ENCODE peak calls at places on chromosome 3, in eight cellular contexts. C is aorta; Z is body of pancreas; G is left ventricle myocardium inferior; V is naive thymus-derived CD4-positive, alpha-beta T cell; S is pancreas; H is PC-9; E is cardiac muscle cell. Q is an unnamed sample. For H3K4me1, the result is how much of the 10 kb centered on the place peaks cover.

GRCh38 chr3:59138966-59139365 is 89.1 kb upstream of the CFAP20DC start:
- DNase-seq in C (no peak), Z (no peak), G (no peak), V (no peak), S (no peak), H (no peak), E (no peak), Q (no peak)

GRCh38 chr3:188890572-188891270 is 281.1 kb upstream of the TPRG1 start:
- DNase-seq in C (no peak), Z (no peak), G (no peak), V (no peak), S (no peak), H (no peak), E (peak), Q (peak)

GRCh38 chr3:133949438-133949837 is 53.8 kb upstream of the RAB6B start:
- DNase-seq in C (no peak), Z (no peak), G (no peak), V (no peak), S (no peak), H (no peak), E (peak), Q (peak)

GRCh38 chr3:27729748-27730611 is 7.9 kb upstream of the EOMES start:
- DNase-seq in C (no peak), Z (no peak), G (no peak), V (no peak), S (no peak), H (no peak), E (peak), Q (no peak)

GRCh38 chr3:77319711-77320110 is 279.8 kb downstream of the ROBO2 start:
- DNase-seq in C (no peak), Z (no peak), G (no peak), V (no peak), S (no peak), H (no peak), E (peak), Q (peak)

GRCh38 chr3:126476166-126476975 is 680 bp upstream of the ZXDC start:
- DNase-seq in C (peak), Z (peak), G (no peak), V (no peak), S (peak), H (peak), E (peak), Q (peak)

GRCh38 chr3:171811059-171811912 is 1.0 kb upstream of the PLD1 start:
- DNase-seq in C (no peak), Z (no peak), G (no peak), V (no peak), S (no peak), H (no peak), E (peak), Q (peak)

GRCh38 chr3:46632792-46633191 is 20.5 kb downstream of the FAM240A start:
- DNase-seq in C (no peak), Z (no peak), G (no peak), V (no peak), S (no peak), H (no peak), E (peak), Q (no peak)

GRCh38 chr3:26078539-26078938 is 288.6 kb downstream of the OXSM start:
- DNase-seq in C (no peak), Z (no peak), G (no peak), V (no peak), S (no peak), H (no peak), E (no peak), Q (no peak)

GRCh38 chr3:69649713-69650419 is 89.4 kb upstream of the MITF start:
- DNase-seq in C (no peak), Z (no peak), G (no peak), V (no peak), S (no peak), H (no peak), E (peak), Q (no peak)

GRCh38 chr3:38029400-38030125 is at the start of gene PLCD1:
- DNase-seq in C (peak), Z (peak), G (peak), V (no peak), S (peak), H (peak), E (peak), Q (no peak)

GRCh38 chr3:48143977-48144376 is 44.2 kb downstream of the CDC25A start:
- DNase-seq in C (no peak), Z (no peak), G (no peak), V (no peak), S (no peak), H (no peak), E (no peak), Q (no peak)

GRCh38 chr3:4421121-4421520 is 45.9 kb downstream of the SUMF1 start:
- DNase-seq in C (no peak), Z (no peak), G (no peak), V (no peak), S (no peak), H (no peak), E (peak), Q (no peak)

GRCh38 chr3:52108302-52109232 is 45.7 kb downstream of the POC1A start:
- DNase-seq in C (peak), Z (no peak), G (peak), V (no peak), S (no peak), H (no peak), E (peak), Q (no peak)

GRCh38 chr3:53046171-53047170 is 598 bp upstream of the SFMBT1 start:
- DNase-seq in C (peak), Z (peak), G (peak), V (peak), S (peak), H (peak), E (peak), Q (peak)

GRCh38 chr3:133578548-133579191 is 5.2 kb downstream of the CDV3 start:
- DNase-seq in C (no peak), Z (no peak), G (no peak), V (no peak), S (no peak), H (no peak), E (peak), Q (peak)

GRCh38 chr3:118478706-118479276 is 555.9 kb downstream of the IGSF11 start:
- DNase-seq in C (no peak), Z (no peak), G (no peak), V (no peak), S (no peak), H (peak), E (no peak), Q (no peak)

GRCh38 chr3:158678687-158679086 is 6.2 kb upstream of the LXN start:
- DNase-seq in C (no peak), Z (no peak), G (no peak), V (no peak), S (no peak), H (no peak), E (no peak), Q (no peak)

GRCh38 chr3:149273096-149273751 is 51.6 kb upstream of the CP start:
- DNase-seq in C (no peak), Z (peak), G (no peak), V (no peak), S (no peak), H (peak), E (peak), Q (peak)

GRCh38 chr3:173893066-173893465 is 495.5 kb downstream of the NLGN1 start:
- DNase-seq in C (no peak), Z (no peak), G (no peak), V (no peak), S (no peak), H (no peak), E (no peak), Q (no peak)

DNA sequence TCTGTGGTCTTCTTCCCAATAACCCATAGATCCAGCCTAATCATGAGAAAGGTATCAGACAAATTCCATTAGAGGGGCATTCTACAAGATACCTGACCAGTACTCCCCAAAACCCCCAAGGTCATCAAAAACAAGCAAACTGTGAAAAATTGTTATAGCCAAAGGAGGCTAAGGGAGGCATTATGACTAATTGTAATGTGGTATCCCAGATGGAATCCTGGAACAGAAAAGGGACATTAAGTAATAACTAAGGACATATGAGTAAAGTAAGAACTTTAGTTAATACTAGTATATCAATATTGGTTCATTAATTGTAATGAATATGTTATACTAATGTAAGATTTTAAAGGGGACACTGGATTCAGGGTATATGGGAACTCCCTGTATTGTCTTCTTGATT is 20.4 kb downstream of the SPTSSB start:
- DNase-seq in C (no peak), Z (no peak), G (no peak), V (no peak), S (no peak), H (no peak), E (no peak), Q (no peak)
- H3K4me1 ChIP-seq in C (under half), Z (under half), G (under half), V (under half), S (under half), H (under half), E (under half), Q (under half)

GRCh38 chr3:35649405-35649804 is 10.1 kb downstream of the ARPP21 start:
- DNase-seq in C (no peak), Z (no peak), G (no peak), V (no peak), S (no peak), H (no peak), E (no peak), Q (no peak)
- H3K4me1 ChIP-seq in C (under half), Z (under half), G (under half), V (under half), S (under half), H (under half), E (under half), Q (under half)

DNA sequence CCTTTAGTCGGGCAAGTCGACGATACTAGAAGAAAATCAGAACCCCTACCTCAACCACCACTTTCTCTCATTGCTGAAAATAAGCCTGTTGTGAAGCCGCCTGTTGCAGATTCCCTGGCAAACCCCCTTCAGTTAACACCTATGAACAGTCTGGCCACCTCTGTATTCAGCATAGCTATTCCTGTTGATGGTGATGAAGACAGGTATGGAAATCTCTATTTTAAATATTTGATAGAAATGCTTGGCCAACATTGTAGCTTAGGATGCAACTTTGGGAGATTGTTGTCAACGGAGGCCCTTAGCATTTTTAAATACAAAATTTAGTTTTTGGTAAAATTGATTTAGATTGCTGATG is 3.0 kb downstream of the TSC22D2 start:
- DNase-seq in C (no peak), Z (no peak), G (no peak), V (no peak), S (no peak), H (no peak), E (no peak), Q (no peak)
- H3K4me1 ChIP-seq in C (under half), Z (under half), G (half or more), V (under half), S (under half), H (under half), E (under half), Q (under half)

GRCh38 chr3:18351069-18351628 is 74.0 kb downstream of the SATB1 start:
- DNase-seq in C (no peak), Z (no peak), G (no peak), V (no peak), S (no peak), H (no peak), E (peak), Q (no peak)
- H3K4me1 ChIP-seq in C (under half), Z (under half), G (under half), V (under half), S (under half), H (under half), E (under half), Q (under half)

GRCh38 chr3:10448544-10448943 is 56.8 kb downstream of the ATP2B2 start:
- DNase-seq in C (no peak), Z (no peak), G (no peak), V (no peak), S (no peak), H (no peak), E (no peak), Q (no peak)
- H3K4me1 ChIP-seq in C (under half), Z (under half), G (under half), V (under half), S (under half), H (under half), E (under half), Q (under half)